ENCODE peak calls at places on chromosomes 16 and 17, in four cellular contexts. I is IMR-90, F is GM12878, M is endothelial cell of umbilical vein. Y is an unnamed sample.

GRCh38 chr16:56281256-56281805 is 90.0 kb downstream of the GNAO1 start:
- DNase-seq in I (no peak), F (no peak), M (no peak), Y (peak)

GRCh38 chr17:6654816-6655731 is 3.5 kb downstream of the C17orf100 start:
- DNase-seq in I (no peak), F (no peak), M (no peak), Y (no peak)

GRCh38 chr17:39938140-39938869 is 10.8 kb downstream of the LRRC3C start:
- DNase-seq in I (no peak), F (peak), M (no peak), Y (no peak)

GRCh38 chr17:50576864-50577263 is 16.3 kb downstream of the CACNA1G start:
- DNase-seq in I (no peak), F (no peak), M (no peak), Y (no peak)

GRCh38 chr16:67024384-67024896 is 4.5 kb upstream of the CBFB start:
- DNase-seq in I (no peak), F (no peak), M (no peak), Y (no peak)

GRCh38 chr17:40651939-40652338 is 4.3 kb upstream of the SMARCE1 start:
- DNase-seq in I (no peak), F (no peak), M (no peak), Y (no peak)

GRCh38 chr17:6756425-6757012 is 673 bp downstream of the XAF1 start:
- DNase-seq in I (no peak), F (no peak), M (no peak), Y (no peak)

GRCh38 chr17:57544834-57545463 is 200.2 kb downstream of the CCDC182 start:
- DNase-seq in I (no peak), F (no peak), M (no peak), Y (no peak)

GRCh38 chr16:86221085-86221484 is 289.2 kb upstream of the FOXF1 start:
- DNase-seq in I (peak), F (no peak), M (no peak), Y (no peak)

GRCh38 chr16:79395631-79396030 is 204.9 kb downstream of the MAF start:
- DNase-seq in I (no peak), F (no peak), M (no peak), Y (no peak)

GRCh38 chr17:8079291-8080207 is 8.0 kb downstream of the ALOX12B start:
- DNase-seq in I (peak), F (no peak), M (peak), Y (peak)

GRCh38 chr17:32824334-32824733 is 52.6 kb downstream of the MYO1D start:
- DNase-seq in I (no peak), F (no peak), M (no peak), Y (no peak)

GRCh38 chr16:76428858-76429257 is 151.7 kb downstream of the CNTNAP4 start:
- DNase-seq in I (no peak), F (no peak), M (no peak), Y (no peak)

GRCh38 chr17:34672176-34672785 is 92.9 kb downstream of the TMEM132E start:
- DNase-seq in I (no peak), F (no peak), M (no peak), Y (no peak)

GRCh38 chr17:80260791-80261158 is at the start of gene RNF213:
- DNase-seq in I (no peak), F (no peak), M (peak), Y (peak)

GRCh38 chr17:11240041-11240801 is 792 bp upstream of the SHISA6 start:
- DNase-seq in I (no peak), F (no peak), M (no peak), Y (no peak)

GRCh38 chr16:23171234-23171948 is 11.2 kb upstream of the SCNN1G start:
- DNase-seq in I (peak), F (no peak), M (no peak), Y (no peak)

GRCh38 chr16:82776466-82777146 is 149.8 kb downstream of the CDH13 start:
- DNase-seq in I (no peak), F (no peak), M (no peak), Y (no peak)

GRCh38 chr17:82752371-82753200 is 721 bp downstream of the TBCD start:
- DNase-seq in I (no peak), F (no peak), M (peak), Y (peak)

GRCh38 chr17:27529230-27529796 is 73.1 kb downstream of the KSR1 start:
- DNase-seq in I (peak), F (no peak), M (peak), Y (peak)

GRCh38 chr17:10547351-10547750 is 2.1 kb downstream of the MYH2 start:
- DNase-seq in I (no peak), F (no peak), M (no peak), Y (peak)

GRCh38 chr17:42305543-42306384 is 17.5 kb downstream of the STAT5A start:
- DNase-seq in I (no peak), F (no peak), M (no peak), Y (no peak)

GRCh38 chr16:54901606-54902005 is 29.1 kb upstream of the IRX5 start:
- DNase-seq in I (no peak), F (no peak), M (no peak), Y (no peak)

GRCh38 chr16:77437859-77438258 is 3.0 kb upstream of the ADAMTS18 start:
- DNase-seq in I (no peak), F (no peak), M (peak), Y (no peak)

GRCh38 chr17:13202835-13203234 is 185.0 kb upstream of the ELAC2 start:
- DNase-seq in I (no peak), F (no peak), M (no peak), Y (no peak)

GRCh38 chr16:82456683-82457082 is 170.1 kb upstream of the CDH13 start:
- DNase-seq in I (peak), F (no peak), M (peak), Y (peak)

GRCh38 chr17:62715882-62716390 is 88.5 kb downstream of the MRC2 start:
- DNase-seq in I (no peak), F (no peak), M (no peak), Y (no peak)

GRCh38 chr16:2529061-2529931 is 1.9 kb downstream of the CEMP1 start:
- DNase-seq in I (peak), F (no peak), M (no peak), Y (no peak)

GRCh38 chr16:25177831-25178688 is 38.7 kb upstream of the AQP8 start:
- DNase-seq in I (no peak), F (no peak), M (no peak), Y (no peak)

GRCh38 chr16:57480127-57480753 is 6.1 kb downstream of the DOK4 start:
- DNase-seq in I (peak), F (no peak), M (no peak), Y (peak)

GRCh38 chr17:34178047-34178446 is 77.0 kb upstream of the CCL2 start:
- DNase-seq in I (peak), F (no peak), M (no peak), Y (no peak)

GRCh38 chr17:28714281-28714680 is 2.6 kb upstream of the PROCA1 start:
- DNase-seq in I (no peak), F (no peak), M (no peak), Y (no peak)

GRCh38 chr17:20995164-20995872 is 47.5 kb downstream of the USP22 start:
- DNase-seq in I (no peak), F (no peak), M (no peak), Y (no peak)
- TF ChIP-seq FOS in I (no peak), F (no peak), M (no peak), Y (no peak)

GRCh38 chr17:55704412-55704811 is 18.3 kb downstream of the TMEM100 start:
- DNase-seq in I (no peak), F (no peak), M (no peak), Y (no peak)

GRCh38 chr17:55702150-55702549 is 20.5 kb downstream of the TMEM100 start:
- DNase-seq in I (no peak), F (no peak), M (no peak), Y (no peak)

GRCh38 chr17:55693244-55694216 is 29.1 kb downstream of the TMEM100 start:
- DNase-seq in I (peak), F (no peak), M (no peak), Y (no peak)

GRCh38 chr17:55699178-55699865 is 23.3 kb downstream of the TMEM100 start:
- DNase-seq in I (no peak), F (no peak), M (no peak), Y (no peak)
- TF ChIP-seq FOS in I (no peak), F (no peak), M (no peak), Y (no peak)

DNA sequence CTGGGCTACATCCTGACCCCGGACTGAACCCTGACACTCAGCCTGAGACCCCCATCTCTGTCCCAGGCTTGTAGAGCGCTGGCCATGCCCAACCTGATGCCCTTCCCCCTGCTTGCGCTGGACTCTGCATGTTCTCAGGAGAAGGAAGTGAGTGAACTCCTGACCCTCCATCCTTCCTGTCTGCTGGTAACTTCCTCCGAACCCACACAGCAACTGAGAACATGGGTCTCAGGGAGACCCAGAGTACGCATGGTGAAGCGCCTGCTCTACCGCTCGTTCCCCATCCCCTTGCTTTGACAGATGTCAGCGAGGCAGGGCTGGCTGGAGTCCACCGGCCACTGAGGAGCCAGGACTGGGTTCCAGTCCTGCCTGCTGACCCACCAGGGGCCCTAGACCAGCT is 6.1 kb downstream of the CAMKK1 start:
- DNase-seq in I (no peak), F (no peak), M (no peak), Y (no peak)
- TF ChIP-seq FOS in I (no peak), F (no peak), M (no peak), Y (no peak)

DNA sequence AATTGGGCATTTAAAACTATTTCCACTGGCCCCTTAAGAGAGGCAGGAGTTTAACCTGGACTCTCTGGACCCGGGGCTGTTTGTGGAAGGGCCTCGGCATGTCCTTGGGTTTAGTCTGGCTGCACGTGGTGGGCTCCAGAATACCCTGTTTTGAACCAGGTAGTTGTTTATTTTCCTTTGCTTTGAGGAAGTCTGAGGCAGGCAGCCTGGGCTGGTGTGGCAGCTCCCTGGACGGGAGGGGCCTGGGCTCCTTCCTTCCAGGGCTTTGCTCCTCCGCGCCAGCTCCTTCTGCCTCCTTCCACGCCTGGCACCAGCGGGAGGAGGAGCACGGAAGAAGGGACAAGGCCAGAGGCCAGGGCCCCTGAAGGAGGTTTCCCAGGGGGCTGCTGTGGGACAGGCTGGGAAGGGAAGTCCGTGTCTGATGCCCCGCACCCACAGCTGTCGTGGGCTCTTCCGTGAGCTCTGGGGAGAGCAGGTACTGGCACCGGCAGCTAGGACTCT is 15.5 kb downstream of the BANP start:
- DNase-seq in I (no peak), F (no peak), M (peak), Y (no peak)
- TF ChIP-seq FOS in I (no peak), F (no peak), M (no peak), Y (no peak)

GRCh38 chr16:84553873-84554399 is 49.5 kb upstream of the MEAK7 start:
- DNase-seq in I (no peak), F (no peak), M (no peak), Y (no peak)
- TF ChIP-seq FOS in I (no peak), F (no peak), M (no peak), Y (no peak)

GRCh38 chr16:89137666-89138512 is 33.7 kb upstream of the CDH15 start:
- DNase-seq in I (no peak), F (no peak), M (no peak), Y (no peak)

GRCh38 chr16:89138843-89139520 is 32.6 kb upstream of the CDH15 start:
- DNase-seq in I (no peak), F (no peak), M (no peak), Y (no peak)

GRCh38 chr16:89138513-89138795 is 33.1 kb upstream of the CDH15 start:
- DNase-seq in I (no peak), F (no peak), M (no peak), Y (no peak)

GRCh38 chr16:89135166-89135565 is 36.4 kb upstream of the CDH15 start:
- DNase-seq in I (no peak), F (no peak), M (no peak), Y (no peak)

GRCh38 chr16:89136931-89137330 is 34.6 kb upstream of the CDH15 start:
- DNase-seq in I (no peak), F (no peak), M (no peak), Y (no peak)
- TF ChIP-seq FOS in I (no peak), F (no peak), M (no peak), Y (no peak)

GRCh38 chr16:30526137-30526822 is at the start of gene ZNF768:
- DNase-seq in I (no peak), F (no peak), M (peak), Y (peak)
- TF ChIP-seq FOS in I (no peak), F (no peak), M (no peak), Y (no peak)

GRCh38 chr16:73000907-73001521 is 46.9 kb downstream of the ZFHX3 start:
- DNase-seq in I (no peak), F (no peak), M (no peak), Y (no peak)

GRCh38 chr16:72997141-72997542 is 50.8 kb downstream of the ZFHX3 start:
- DNase-seq in I (peak), F (no peak), M (no peak), Y (no peak)

GRCh38 chr16:73002836-73003235 is 45.1 kb downstream of the ZFHX3 start:
- DNase-seq in I (peak), F (no peak), M (no peak), Y (no peak)

GRCh38 chr16:72999541-73000019 is 48.3 kb downstream of the ZFHX3 start:
- DNase-seq in I (no peak), F (no peak), M (no peak), Y (no peak)

GRCh38 chr16:73000020-73000906 is 47.7 kb downstream of the ZFHX3 start:
- DNase-seq in I (no peak), F (no peak), M (no peak), Y (no peak)
- TF ChIP-seq FOS in I (no peak), F (no peak), M (no peak), Y (no peak)

DNA sequence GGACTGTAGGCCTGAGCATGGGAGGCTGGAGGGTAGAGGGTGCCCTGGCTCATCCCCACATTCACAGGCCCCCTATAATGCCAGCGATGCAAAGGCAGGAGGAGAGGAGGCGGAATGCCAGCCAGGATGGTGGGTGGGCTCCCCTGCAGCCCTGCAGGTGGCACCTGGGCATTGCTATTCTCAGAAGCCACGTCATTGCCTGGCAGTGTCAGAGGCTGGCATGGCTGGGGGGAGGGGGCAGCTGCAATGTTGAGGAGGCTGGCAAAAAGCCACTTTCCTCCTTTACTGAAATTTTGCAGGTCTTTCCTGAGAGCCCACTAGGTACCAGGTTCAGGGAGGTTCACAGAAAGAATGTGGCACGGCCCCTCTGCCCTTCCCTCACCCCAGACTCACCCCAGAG is 36.2 kb downstream of the RAB11FIP4 start:
- DNase-seq in I (no peak), F (no peak), M (no peak), Y (no peak)
- TF ChIP-seq FOS in I (no peak), F (no peak), M (no peak), Y (no peak)

DNA sequence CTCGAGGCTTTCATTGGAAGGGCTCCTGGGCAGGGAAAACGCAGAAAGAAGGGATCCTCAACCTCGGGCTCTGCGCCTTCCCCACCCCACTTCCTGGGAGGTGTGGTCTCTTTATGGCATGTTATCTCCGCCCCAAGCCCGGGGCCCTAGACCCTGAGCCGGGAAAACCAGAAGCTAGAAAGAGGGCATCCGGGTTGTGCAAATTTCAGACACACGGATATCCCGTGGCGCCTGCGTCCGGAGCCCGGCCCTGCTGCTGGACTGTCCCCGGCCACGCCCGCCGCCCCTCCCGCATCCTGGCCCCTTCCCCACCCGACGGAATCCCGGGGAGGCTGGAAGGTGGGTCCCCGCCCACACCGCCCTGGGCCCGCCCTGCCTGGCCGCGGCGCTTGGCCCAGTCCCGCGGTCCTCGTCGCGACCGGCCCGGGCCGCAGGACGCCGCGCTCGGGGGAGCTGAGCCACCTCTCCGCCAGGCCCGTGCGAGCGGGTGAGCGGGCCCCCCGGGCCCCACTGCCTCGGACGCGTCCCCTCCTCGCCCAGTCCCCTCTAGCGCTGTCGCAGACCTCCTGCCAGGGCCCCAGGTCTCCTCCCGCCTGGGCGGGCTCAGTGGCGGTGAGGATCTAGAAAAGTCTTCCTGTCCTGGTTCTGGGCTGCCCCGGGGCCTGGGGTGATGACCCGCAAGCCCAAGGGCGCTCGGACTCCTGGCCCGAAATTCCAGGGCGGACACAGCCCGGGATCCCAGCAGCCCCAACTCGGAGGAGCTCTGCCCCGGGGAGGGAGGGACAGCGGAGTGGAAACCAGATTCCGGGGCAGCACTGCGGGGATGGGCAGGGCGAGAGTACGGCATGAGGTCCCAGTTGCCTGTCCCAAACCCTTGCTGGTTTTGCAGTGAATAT is at the start of gene SLC16A5:
- DNase-seq in I (peak), F (no peak), M (peak), Y (peak)
- TF ChIP-seq FOS in I (no peak), F (no peak), M (no peak), Y (no peak)